ENCODE peak calls at places on chromosomes 12 and 14, in nine cellular contexts. G is heart right ventricle; R is ovary; A is aorta; E is iPS DF 6.9; K is effector memory CD4-positive, alpha-beta T cell; Z is K562; P is GM23248; N is naive thymus-derived CD4-positive, alpha-beta T cell. H is an unnamed sample.
A peak's percentile ranks its signal among the peaks of the same experiment; 100 is the strongest.

GRCh38 chr12:48023386-48023785 is 19.1 kb upstream of the COL2A1 start:
- DNase-seq in P (no peak), K (no peak), Z (no peak), E (no peak), A (no peak), G (peak; percentile 56), R (peak; percentile 40), N (no peak), H (no peak)

GRCh38 chr14:52473557-52473956 is 78.7 kb downstream of the TXNDC16 start:
- DNase-seq in Z (no peak), A (no peak), K (no peak), G (no peak), E (no peak), P (peak; percentile 45), N (no peak), R (no peak), H (no peak)

GRCh38 chr12:123533672-123534643 is at the start of gene RILPL1:
- DNase-seq in P (peak; percentile 77), R (peak; percentile 80), K (peak; percentile 21), G (peak; percentile 40), E (no peak), A (peak; percentile 85), N (peak; percentile 41), Z (peak; percentile 85), H (peak; percentile 71)

GRCh38 chr12:103806807-103807206 is 34.2 kb downstream of the NT5DC3 start:
- DNase-seq in P (no peak), R (no peak), Z (peak; percentile 20), G (no peak), N (no peak), E (no peak), K (no peak), A (no peak), H (no peak)

GRCh38 chr12:48997719-48998496 is 1.3 kb downstream of the DDN start:
- DNase-seq in E (no peak), Z (peak; percentile 79), K (peak; percentile 31), P (no peak), R (no peak), A (no peak), G (no peak), N (no peak), H (no peak)

GRCh38 chr12:3170423-3171194 is 93.4 kb downstream of the TSPAN9 start:
- DNase-seq in K (no peak), N (no peak), G (no peak), Z (no peak), E (no peak), A (peak; percentile 34), R (no peak), P (peak; percentile 95), H (no peak)

GRCh38 chr12:123779551-123779950 is 17.4 kb downstream of the DNAH10 start:
- DNase-seq in N (no peak), Z (no peak), P (no peak), K (no peak), R (no peak), A (no peak), G (no peak), E (no peak), H (no peak)

GRCh38 chr12:53443955-53444354 is 2.4 kb downstream of the PRR13 start:
- DNase-seq in N (no peak), K (no peak), E (no peak), R (no peak), Z (no peak), G (no peak), A (no peak), P (no peak), H (no peak)

GRCh38 chr12:106281056-106281782 is 21.3 kb upstream of the TCP11L2 start:
- DNase-seq in A (no peak), E (no peak), R (no peak), N (no peak), K (no peak), Z (no peak), G (peak; percentile 27), P (no peak), H (no peak)

GRCh38 chr14:79809849-79810612 is 401.3 kb downstream of the DIO2 start:
- DNase-seq in E (peak; percentile 4), P (peak; percentile 1), N (no peak), G (no peak), Z (no peak), R (no peak), A (no peak), K (no peak), H (no peak)

GRCh38 chr12:24695103-24695502 is 253.8 kb downstream of the BCAT1 start:
- DNase-seq in E (no peak), Z (no peak), P (no peak), R (no peak), A (no peak), K (no peak), G (no peak), N (no peak), H (no peak)

GRCh38 chr12:75635606-75636444 is 124.4 kb upstream of the KRR1 start:
- DNase-seq in G (no peak), R (no peak), K (no peak), Z (peak; percentile 28), E (no peak), A (no peak), P (peak; percentile 88), N (no peak), H (no peak)

DNA sequence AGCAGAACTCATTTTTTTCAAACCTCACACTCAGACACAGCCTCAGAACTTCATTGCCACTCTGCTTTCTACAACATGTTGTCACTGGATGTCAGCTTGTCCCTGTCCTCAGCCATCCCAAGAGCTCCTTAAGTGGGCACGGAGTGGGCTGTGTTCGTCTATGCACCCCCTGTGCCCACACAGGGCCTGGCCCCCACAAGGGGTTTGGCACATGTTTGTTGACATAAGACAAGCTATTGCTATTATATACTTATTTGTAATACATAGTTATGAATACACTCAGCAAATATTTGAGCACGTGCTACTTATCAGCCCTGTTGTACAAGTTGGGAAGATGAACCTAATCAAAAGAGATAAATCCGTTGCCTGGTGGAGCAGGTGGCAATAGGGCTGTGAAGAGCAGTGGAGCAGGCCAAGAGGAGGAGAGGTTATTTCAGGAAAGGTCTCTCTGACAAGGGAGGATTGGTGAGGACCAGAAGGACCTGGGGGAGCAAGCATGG is 4.3 kb upstream of the BDKRB1 start:
- DNase-seq in Z (no peak), N (no peak), P (no peak), R (no peak), E (no peak), A (no peak), K (no peak), G (no peak), H (no peak)
- H3K4me1 ChIP-seq in Z (no peaks in the 10 kb centered on the region), N (no peaks in the 10 kb centered on the region), P (peaks cover 72% of the 10 kb centered on the region), R (no peaks in the 10 kb centered on the region), E (no peaks in the 10 kb centered on the region), A (no peaks in the 10 kb centered on the region), K (no peaks in the 10 kb centered on the region), G (peaks cover 6% of the 10 kb centered on the region), H (no peaks in the 10 kb centered on the region)

GRCh38 chr12:52296572-52297215 is 5.4 kb upstream of the KRT81 start:
- DNase-seq in G (no peak), Z (no peak), E (no peak), K (no peak), A (peak; percentile 35), R (no peak), N (no peak), P (no peak), H (no peak)

GRCh38 chr12:52293926-52294325 is 2.6 kb upstream of the KRT81 start:
- DNase-seq in E (no peak), G (no peak), K (no peak), N (no peak), R (no peak), A (peak; percentile 1), Z (no peak), P (no peak), H (no peak)

GRCh38 chr12:52295663-52296062 is 4.3 kb upstream of the KRT81 start:
- DNase-seq in P (peak; percentile 45), R (no peak), Z (no peak), E (no peak), K (no peak), G (no peak), N (no peak), A (peak; percentile 1), H (no peak)

GRCh38 chr12:52294803-52295202 is 3.5 kb upstream of the KRT81 start:
- DNase-seq in P (no peak), Z (no peak), N (no peak), R (no peak), A (no peak), E (no peak), K (no peak), G (no peak), H (no peak)

GRCh38 chr12:52291267-52291935 is at the start of gene KRT81:
- DNase-seq in K (no peak), A (no peak), N (no peak), Z (no peak), R (no peak), E (no peak), P (no peak), G (no peak), H (no peak)
- H3K4me1 ChIP-seq in K (no peaks in the 10 kb centered on the region), A (no peaks in the 10 kb centered on the region), N (no peaks in the 10 kb centered on the region), Z (no peaks in the 10 kb centered on the region), R (no peaks in the 10 kb centered on the region), E (peaks cover 1% of the 10 kb centered on the region), P (peaks cover 5% of the 10 kb centered on the region), G (no peaks in the 10 kb centered on the region), H (no peaks in the 10 kb centered on the region)

GRCh38 chr12:110284597-110284996 is 3.5 kb downstream of the ATP2A2 start:
- DNase-seq in K (no peak), E (no peak), Z (no peak), A (no peak), R (no peak), P (no peak), G (no peak), N (no peak), H (no peak)
- H3K4me1 ChIP-seq in K (peaks cover 39% of the 10 kb centered on the region), E (peaks cover 2% of the 10 kb centered on the region), Z (peaks cover 23% of the 10 kb centered on the region), A (no peaks in the 10 kb centered on the region), R (peaks cover 10% of the 10 kb centered on the region), P (peaks cover 62% of the 10 kb centered on the region), G (peaks cover 82% of the 10 kb centered on the region), N (peaks cover 27% of the 10 kb centered on the region), H (peaks cover 47% of the 10 kb centered on the region)

GRCh38 chr12:51972849-51973273 is 21.4 kb downstream of the ACVR1B start:
- DNase-seq in P (peak; percentile 88), E (no peak), R (no peak), G (no peak), N (no peak), A (no peak), K (peak; percentile 27), Z (peak; percentile 83), H (peak; percentile 75)
- H3K4me1 ChIP-seq in P (peaks cover 72% of the 10 kb centered on the region), E (no peaks in the 10 kb centered on the region), R (peaks cover 5% of the 10 kb centered on the region), G (peaks cover 38% of the 10 kb centered on the region), N (peaks cover 65% of the 10 kb centered on the region), A (peaks cover 15% of the 10 kb centered on the region), K (peaks cover 55% of the 10 kb centered on the region), Z (peaks cover 47% of the 10 kb centered on the region), H (peaks cover 29% of the 10 kb centered on the region)

GRCh38 chr12:57237653-57237951 is 8.1 kb downstream of the SHMT2 start:
- DNase-seq in P (no peak), R (no peak), Z (no peak), N (no peak), K (no peak), E (no peak), G (no peak), A (no peak), H (no peak)
- H3K4me1 ChIP-seq in P (peaks cover 15% of the 10 kb centered on the region), R (peaks cover 11% of the 10 kb centered on the region), Z (peaks cover 42% of the 10 kb centered on the region), N (peaks cover 56% of the 10 kb centered on the region), K (peaks cover 60% of the 10 kb centered on the region), E (peaks cover 13% of the 10 kb centered on the region), G (peaks cover 80% of the 10 kb centered on the region), A (no peaks in the 10 kb centered on the region), H (peaks cover 65% of the 10 kb centered on the region)

H was measured in right atrium auricular region.